ENCODE peak calls at places on chromosomes 6 and 20, in nine cellular contexts. One of them, this sample, is unnamed.

GRCh38 chr6:12014027-12014872 is 2.1 kb downstream of the HIVEP1 start:
- DNase-seq in psoas muscle: no peak
- DNase-seq in fibroblast of lung: peak; percentile 94
- DNase-seq in MCF 10A: peak; percentile 58
- DNase-seq in SK-N-DZ: no peak
- DNase-seq in NCI-H226: peak; percentile 74
- DNase-seq in GM20000: no peak
- DNase-seq in renal cortical epithelial cell: peak; percentile 78
- DNase-seq in nephron progenitor cell: no peak
- DNase-seq in this sample: no peak

GRCh38 chr6:123118811-123119210 is 122.8 kb downstream of the CLVS2 start:
- DNase-seq in psoas muscle: no peak
- DNase-seq in fibroblast of lung: no peak
- DNase-seq in MCF 10A: peak; percentile 17
- DNase-seq in SK-N-DZ: no peak
- DNase-seq in NCI-H226: no peak
- DNase-seq in GM20000: no peak
- DNase-seq in renal cortical epithelial cell: peak; percentile 51
- DNase-seq in nephron progenitor cell: no peak
- DNase-seq in this sample: no peak

GRCh38 chr20:50848846-50849673 is 54.2 kb downstream of the BCAS4 start:
- DNase-seq in psoas muscle: no peak
- DNase-seq in fibroblast of lung: no peak
- DNase-seq in MCF 10A: peak; percentile 65
- DNase-seq in SK-N-DZ: no peak
- DNase-seq in NCI-H226: peak; percentile 38
- DNase-seq in GM20000: peak; percentile 49
- DNase-seq in renal cortical epithelial cell: no peak
- DNase-seq in nephron progenitor cell: peak; percentile 22
- DNase-seq in this sample: no peak

GRCh38 chr6:71545905-71546304 is 257.3 kb downstream of the OGFRL1 start:
- DNase-seq in psoas muscle: no peak
- DNase-seq in fibroblast of lung: no peak
- DNase-seq in MCF 10A: no peak
- DNase-seq in SK-N-DZ: no peak
- DNase-seq in NCI-H226: no peak
- DNase-seq in GM20000: no peak
- DNase-seq in renal cortical epithelial cell: no peak
- DNase-seq in nephron progenitor cell: no peak
- DNase-seq in this sample: no peak

GRCh38 chr6:43541774-43542471 is 25.0 kb downstream of the POLR1C start:
- DNase-seq in psoas muscle: no peak
- DNase-seq in fibroblast of lung: no peak
- DNase-seq in MCF 10A: no peak
- DNase-seq in SK-N-DZ: no peak
- DNase-seq in NCI-H226: no peak
- DNase-seq in GM20000: peak; percentile 46
- DNase-seq in renal cortical epithelial cell: no peak
- DNase-seq in nephron progenitor cell: no peak
- DNase-seq in this sample: no peak

GRCh38 chr6:63305278-63305677 is 14.5 kb downstream of the LGSN start:
- DNase-seq in psoas muscle: no peak
- DNase-seq in fibroblast of lung: no peak
- DNase-seq in MCF 10A: no peak
- DNase-seq in SK-N-DZ: no peak
- DNase-seq in NCI-H226: no peak
- DNase-seq in GM20000: no peak
- DNase-seq in renal cortical epithelial cell: peak; percentile 62
- DNase-seq in nephron progenitor cell: no peak
- DNase-seq in this sample: no peak

GRCh38 chr6:107977283-107977682 is 19.3 kb upstream of the SEC63 start:
- DNase-seq in psoas muscle: no peak
- DNase-seq in fibroblast of lung: peak; percentile 21
- DNase-seq in MCF 10A: peak; percentile 43
- DNase-seq in SK-N-DZ: peak; percentile 70
- DNase-seq in NCI-H226: no peak
- DNase-seq in GM20000: no peak
- DNase-seq in renal cortical epithelial cell: peak; percentile 49
- DNase-seq in nephron progenitor cell: no peak
- DNase-seq in this sample: no peak

GRCh38 chr6:134119481-134119880 is 67.1 kb upstream of the SLC2A12 start:
- DNase-seq in psoas muscle: no peak
- DNase-seq in fibroblast of lung: no peak
- DNase-seq in MCF 10A: no peak
- DNase-seq in SK-N-DZ: no peak
- DNase-seq in NCI-H226: no peak
- DNase-seq in GM20000: no peak
- DNase-seq in renal cortical epithelial cell: no peak
- DNase-seq in nephron progenitor cell: no peak
- DNase-seq in this sample: no peak

GRCh38 chr6:144013486-144013909 is 5.4 kb upstream of the PLAGL1 start:
- DNase-seq in psoas muscle: peak; percentile 72
- DNase-seq in fibroblast of lung: peak; percentile 60
- DNase-seq in MCF 10A: peak; percentile 90
- DNase-seq in SK-N-DZ: peak; percentile 72
- DNase-seq in NCI-H226: peak; percentile 43
- DNase-seq in GM20000: peak; percentile 70
- DNase-seq in renal cortical epithelial cell: peak; percentile 61
- DNase-seq in nephron progenitor cell: peak; percentile 74
- DNase-seq in this sample: peak; percentile 81